ENCODE peak calls at places on chromosomes 11 and 22, in four cellular contexts. One of them, this sample, is unnamed.

GRCh38 chr11:25317221-25317620 is 820.4 kb downstream of the LUZP2 start:
- DNase-seq in GM23338: no peak
- DNase-seq in adrenal gland: no peak
- DNase-seq in epithelial cell of esophagus: peak; percentile 63
- DNase-seq in this sample: no peak

GRCh38 chr11:1442163-1442562 is 44.4 kb downstream of the MOB2 start:
- DNase-seq in GM23338: peak; percentile 68
- DNase-seq in adrenal gland: no peak
- DNase-seq in epithelial cell of esophagus: no peak
- DNase-seq in this sample: no peak

GRCh38 chr11:86370922-86371614 is 3.6 kb upstream of the CCDC81 start:
- DNase-seq in GM23338: peak; percentile 35
- DNase-seq in adrenal gland: no peak
- DNase-seq in epithelial cell of esophagus: peak; percentile 94
- DNase-seq in this sample: no peak

GRCh38 chr11:107590460-107591097 is 368 bp upstream of the ELMOD1 start:
- DNase-seq in GM23338: peak; percentile 42
- DNase-seq in adrenal gland: no peak
- DNase-seq in epithelial cell of esophagus: no peak
- DNase-seq in this sample: no peak

GRCh38 chr11:1672613-1673400 is 24.2 kb upstream of the KRTAP5-6 start:
- DNase-seq in GM23338: no peak
- DNase-seq in adrenal gland: peak; percentile 17
- DNase-seq in epithelial cell of esophagus: no peak
- DNase-seq in this sample: no peak

GRCh38 chr11:45045692-45046471 is 95.2 kb upstream of the TP53I11 start:
- DNase-seq in GM23338: no peak
- DNase-seq in adrenal gland: peak; percentile 79
- DNase-seq in epithelial cell of esophagus: peak; percentile 77
- DNase-seq in this sample: peak; percentile 27

GRCh38 chr11:102263604-102264003 is 53.7 kb upstream of the BIRC3 start:
- DNase-seq in GM23338: no peak
- DNase-seq in adrenal gland: no peak
- DNase-seq in epithelial cell of esophagus: no peak
- DNase-seq in this sample: no peak

GRCh38 chr11:12182650-12183511 is 72.5 kb downstream of the MICAL2 start:
- DNase-seq in GM23338: no peak
- DNase-seq in adrenal gland: no peak
- DNase-seq in epithelial cell of esophagus: peak; percentile 91
- DNase-seq in this sample: peak; percentile 99

GRCh38 chr11:113271551-113272245 is 42.7 kb upstream of the TTC12 start:
- DNase-seq in GM23338: no peak
- DNase-seq in adrenal gland: no peak
- DNase-seq in epithelial cell of esophagus: no peak
- DNase-seq in this sample: no peak

GRCh38 chr11:129319751-129320150 is 55.9 kb upstream of the BARX2 start:
- DNase-seq in GM23338: no peak
- DNase-seq in adrenal gland: no peak
- DNase-seq in epithelial cell of esophagus: no peak
- DNase-seq in this sample: no peak

DNA sequence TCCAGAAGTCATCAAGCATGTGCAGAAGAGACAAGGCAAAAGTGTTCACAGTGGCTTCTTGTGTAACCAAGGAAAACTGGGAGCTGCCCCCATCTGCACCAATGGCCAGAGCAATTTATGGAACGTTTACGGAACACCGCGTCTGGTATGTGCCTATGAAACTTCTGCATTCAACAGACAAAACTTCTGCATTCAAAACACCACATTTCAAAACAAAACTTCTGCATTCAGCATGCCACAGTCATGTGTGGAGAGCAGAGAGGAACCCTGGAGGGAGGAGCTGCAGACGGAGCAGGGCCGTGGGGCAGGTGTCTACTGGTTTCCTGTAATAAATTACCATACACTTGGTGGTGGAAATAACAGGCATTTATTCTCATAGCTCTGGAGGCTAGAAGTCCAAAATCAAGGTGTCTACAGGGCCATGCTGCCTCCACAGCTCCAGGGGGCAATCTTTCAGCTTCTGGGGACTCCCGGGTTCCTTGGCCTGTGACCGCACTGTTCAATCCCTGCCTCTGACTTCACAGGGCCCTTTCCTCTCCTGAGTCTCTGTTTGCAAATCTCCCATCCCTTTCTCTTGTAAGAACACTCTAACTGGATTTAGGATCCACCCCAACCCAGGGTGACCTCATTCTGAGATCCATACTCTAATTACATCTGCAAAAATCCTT is 32.2 kb downstream of the RPL3 start:
- DNase-seq in GM23338: no peak
- DNase-seq in adrenal gland: no peak
- DNase-seq in epithelial cell of esophagus: no peak
- DNase-seq in this sample: peak; percentile 94
- TF ChIP-seq CTCF in GM23338: no peak
- TF ChIP-seq CTCF in adrenal gland: no peak
- TF ChIP-seq CTCF in epithelial cell of esophagus: no peak
- TF ChIP-seq CTCF in this sample: peak; percentile 3

GRCh38 chr11:47508595-47509555 is 44.1 kb downstream of the CELF1 start:
- DNase-seq in GM23338: no peak
- DNase-seq in adrenal gland: no peak
- DNase-seq in epithelial cell of esophagus: no peak
- DNase-seq in this sample: no peak
- H3K4me3 ChIP-seq in GM23338: peak overlapping the region; percentile 22
- H3K4me3 ChIP-seq in adrenal gland: no peak overlapping the region
- H3K4me3 ChIP-seq in epithelial cell of esophagus: no peak overlapping the region
- H3K4me3 ChIP-seq in this sample: no peak overlapping the region

GRCh38 chr11:62011881-62012280 is 44.4 kb upstream of the FTH1 start:
- DNase-seq in GM23338: no peak
- DNase-seq in adrenal gland: no peak
- DNase-seq in epithelial cell of esophagus: no peak
- DNase-seq in this sample: no peak

GRCh38 chr11:62005231-62005661 is 37.8 kb upstream of the FTH1 start:
- DNase-seq in GM23338: no peak
- DNase-seq in adrenal gland: no peak
- DNase-seq in epithelial cell of esophagus: no peak
- DNase-seq in this sample: no peak

GRCh38 chr11:62004473-62004872 is 37.0 kb upstream of the FTH1 start:
- DNase-seq in GM23338: no peak
- DNase-seq in adrenal gland: no peak
- DNase-seq in epithelial cell of esophagus: no peak
- DNase-seq in this sample: no peak

GRCh38 chr11:62010935-62011528 is 43.6 kb upstream of the FTH1 start:
- DNase-seq in GM23338: no peak
- DNase-seq in adrenal gland: peak; percentile 2
- DNase-seq in epithelial cell of esophagus: no peak
- DNase-seq in this sample: no peak

DNA sequence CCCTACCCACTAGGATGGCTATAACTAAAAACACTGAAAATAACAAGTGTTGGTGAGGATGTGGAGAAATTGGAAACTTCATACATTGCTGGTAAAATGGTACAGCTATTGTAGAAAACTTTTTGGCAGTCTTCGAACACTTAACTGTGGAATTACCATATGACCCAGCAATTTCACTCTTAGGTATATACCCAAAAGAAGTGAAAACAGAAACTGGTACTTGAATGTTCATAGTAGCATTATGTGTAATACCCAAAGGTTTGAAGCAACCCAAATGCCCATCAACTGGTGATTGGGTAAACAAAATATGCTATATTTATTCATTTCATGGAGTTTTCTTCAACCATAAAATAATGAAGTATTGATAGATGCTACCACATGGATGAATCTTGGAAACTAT is 40.7 kb upstream of the FTH1 start:
- DNase-seq in GM23338: no peak
- DNase-seq in adrenal gland: no peak
- DNase-seq in epithelial cell of esophagus: no peak
- DNase-seq in this sample: no peak
- TF ChIP-seq CTCF in GM23338: no peak
- TF ChIP-seq CTCF in adrenal gland: no peak
- TF ChIP-seq CTCF in epithelial cell of esophagus: no peak
- TF ChIP-seq CTCF in this sample: no peak

DNA sequence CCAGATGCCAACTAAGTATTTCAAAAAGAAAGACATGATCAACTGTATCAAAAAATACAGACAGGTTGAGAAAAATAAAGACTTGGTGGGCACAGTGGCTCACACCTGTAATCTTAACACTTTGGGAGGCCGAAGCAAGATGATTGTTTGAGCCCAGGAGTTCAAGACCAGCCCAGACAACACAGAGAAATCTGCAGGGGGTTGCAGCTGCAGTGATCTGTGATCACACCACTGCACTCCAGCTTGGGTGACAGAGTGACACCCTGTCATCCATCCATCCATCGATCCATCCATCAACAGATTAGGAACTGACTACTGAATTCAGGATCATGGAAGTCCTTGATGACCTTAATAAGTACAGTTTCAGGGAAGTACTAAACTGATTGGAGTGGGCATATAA is 65.0 kb upstream of the RPS13 start:
- DNase-seq in GM23338: no peak
- DNase-seq in adrenal gland: no peak
- DNase-seq in epithelial cell of esophagus: no peak
- DNase-seq in this sample: no peak
- H3K4me3 ChIP-seq in GM23338: no peak overlapping the region
- H3K4me3 ChIP-seq in adrenal gland: no peak overlapping the region
- H3K4me3 ChIP-seq in epithelial cell of esophagus: no peak overlapping the region
- H3K4me3 ChIP-seq in this sample: no peak overlapping the region

GRCh38 chr11:40921256-40921655 is 538.2 kb downstream of the LRRC4C start:
- DNase-seq in GM23338: no peak
- DNase-seq in adrenal gland: no peak
- DNase-seq in epithelial cell of esophagus: no peak
- DNase-seq in this sample: no peak

DNA sequence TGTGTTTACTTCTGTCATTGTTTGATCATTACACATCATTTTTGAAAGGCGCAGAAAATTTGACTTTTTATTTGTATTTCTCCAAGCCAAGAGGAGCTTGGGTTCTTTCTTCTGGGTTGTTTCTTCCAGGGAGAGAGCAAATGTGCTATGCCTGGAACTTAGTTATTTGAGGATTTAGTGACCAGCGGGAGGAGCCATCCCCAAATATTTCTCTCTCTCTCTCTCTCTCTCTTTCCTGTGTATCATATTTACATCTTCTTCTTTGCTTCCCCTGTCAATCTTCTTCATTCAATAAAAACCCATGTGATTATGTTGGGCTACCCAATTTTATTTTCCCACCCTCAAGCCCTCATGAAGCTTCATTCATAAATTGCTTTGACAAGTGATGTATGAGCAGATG is 534.5 kb downstream of the LRRC4C start:
- DNase-seq in GM23338: peak; percentile 12
- DNase-seq in adrenal gland: no peak
- DNase-seq in epithelial cell of esophagus: peak; percentile 35
- DNase-seq in this sample: no peak
- TF ChIP-seq CTCF in GM23338: peak; percentile 54
- TF ChIP-seq CTCF in adrenal gland: no peak
- TF ChIP-seq CTCF in epithelial cell of esophagus: peak; percentile 47
- TF ChIP-seq CTCF in this sample: no peak

GRCh38 chr11:62552931-62553838 is 6.6 kb upstream of the AHNAK start:
- DNase-seq in GM23338: peak; percentile 88
- DNase-seq in adrenal gland: peak; percentile 95
- DNase-seq in epithelial cell of esophagus: peak; percentile 94
- DNase-seq in this sample: peak; percentile 95

GRCh38 chr11:62555464-62556092 is 9.0 kb upstream of the AHNAK start:
- DNase-seq in GM23338: peak; percentile 32
- DNase-seq in adrenal gland: no peak
- DNase-seq in epithelial cell of esophagus: no peak
- DNase-seq in this sample: no peak

GRCh38 chr11:62552465-62552782 is 5.8 kb upstream of the AHNAK start:
- DNase-seq in GM23338: peak; percentile 67
- DNase-seq in adrenal gland: no peak
- DNase-seq in epithelial cell of esophagus: peak; percentile 52
- DNase-seq in this sample: no peak

GRCh38 chr11:62554377-62554776 is 7.8 kb upstream of the AHNAK start:
- DNase-seq in GM23338: peak; percentile 45
- DNase-seq in adrenal gland: no peak
- DNase-seq in epithelial cell of esophagus: no peak
- DNase-seq in this sample: no peak

GRCh38 chr11:62553839-62554361 is 7.3 kb upstream of the AHNAK start:
- DNase-seq in GM23338: no peak
- DNase-seq in adrenal gland: no peak
- DNase-seq in epithelial cell of esophagus: peak; percentile 87
- DNase-seq in this sample: peak; percentile 77
- H3K4me3 ChIP-seq in GM23338: peak overlapping the region; percentile 36
- H3K4me3 ChIP-seq in adrenal gland: no peak overlapping the region
- H3K4me3 ChIP-seq in epithelial cell of esophagus: no peak overlapping the region
- H3K4me3 ChIP-seq in this sample: peak overlapping the region; percentile 29